ENCODE peak calls at places on chromosomes 1 and 21, in ten cellular contexts. One of them, this sample, is unnamed.

GRCh38 chr1:87612966-87613365 is 284.3 kb downstream of the LMO4 start:
- DNase-seq in IMR-90: no peak
- DNase-seq in lung: no peak
- DNase-seq in CD8-positive, alpha-beta T cell: no peak
- DNase-seq in brain microvascular endothelial cell: no peak
- DNase-seq in ovary: no peak
- DNase-seq in psoas muscle: no peak
- DNase-seq in lower lobe of right lung: no peak
- DNase-seq in gastrocnemius medialis: no peak
- DNase-seq in breast epithelium: no peak
- DNase-seq in this sample: no peak

GRCh38 chr1:172820759-172821158 is 161.9 kb downstream of the FASLG start:
- DNase-seq in IMR-90: peak
- DNase-seq in lung: no peak
- DNase-seq in CD8-positive, alpha-beta T cell: no peak
- DNase-seq in brain microvascular endothelial cell: no peak
- DNase-seq in ovary: no peak
- DNase-seq in psoas muscle: no peak
- DNase-seq in lower lobe of right lung: no peak
- DNase-seq in gastrocnemius medialis: no peak
- DNase-seq in breast epithelium: no peak
- DNase-seq in this sample: no peak

GRCh38 chr1:114216431-114217173 is 62.9 kb upstream of the SYT6 start:
- DNase-seq in IMR-90: no peak
- DNase-seq in lung: no peak
- DNase-seq in CD8-positive, alpha-beta T cell: no peak
- DNase-seq in brain microvascular endothelial cell: no peak
- DNase-seq in ovary: no peak
- DNase-seq in psoas muscle: no peak
- DNase-seq in lower lobe of right lung: no peak
- DNase-seq in gastrocnemius medialis: no peak
- DNase-seq in breast epithelium: no peak
- DNase-seq in this sample: no peak

GRCh38 chr1:119884700-119885099 is 11.6 kb downstream of the ADAM30 start:
- DNase-seq in IMR-90: peak
- DNase-seq in lung: no peak
- DNase-seq in CD8-positive, alpha-beta T cell: no peak
- DNase-seq in brain microvascular endothelial cell: no peak
- DNase-seq in ovary: no peak
- DNase-seq in psoas muscle: no peak
- DNase-seq in lower lobe of right lung: no peak
- DNase-seq in gastrocnemius medialis: no peak
- DNase-seq in breast epithelium: no peak
- DNase-seq in this sample: no peak

GRCh38 chr1:30678209-30678608 is 45.2 kb downstream of the MATN1 start:
- DNase-seq in IMR-90: no peak
- DNase-seq in lung: no peak
- DNase-seq in CD8-positive, alpha-beta T cell: no peak
- DNase-seq in brain microvascular endothelial cell: no peak
- DNase-seq in ovary: no peak
- DNase-seq in psoas muscle: no peak
- DNase-seq in lower lobe of right lung: no peak
- DNase-seq in gastrocnemius medialis: no peak
- DNase-seq in breast epithelium: no peak
- DNase-seq in this sample: no peak

GRCh38 chr21:35559128-35559831 is 501.0 kb downstream of the SETD4 start:
- DNase-seq in IMR-90: peak
- DNase-seq in lung: no peak
- DNase-seq in CD8-positive, alpha-beta T cell: no peak
- DNase-seq in brain microvascular endothelial cell: peak
- DNase-seq in ovary: no peak
- DNase-seq in psoas muscle: no peak
- DNase-seq in lower lobe of right lung: no peak
- DNase-seq in gastrocnemius medialis: no peak
- DNase-seq in breast epithelium: no peak
- DNase-seq in this sample: no peak

GRCh38 chr1:77978293-77978968 is 441 bp downstream of the FUBP1 start:
- DNase-seq in IMR-90: peak
- DNase-seq in lung: peak
- DNase-seq in CD8-positive, alpha-beta T cell: peak
- DNase-seq in brain microvascular endothelial cell: peak
- DNase-seq in ovary: no peak
- DNase-seq in psoas muscle: no peak
- DNase-seq in lower lobe of right lung: no peak
- DNase-seq in gastrocnemius medialis: peak
- DNase-seq in breast epithelium: peak
- DNase-seq in this sample: peak

GRCh38 chr1:200985481-200985880 is 38.0 kb downstream of the KIF21B start:
- DNase-seq in IMR-90: no peak
- DNase-seq in lung: no peak
- DNase-seq in CD8-positive, alpha-beta T cell: no peak
- DNase-seq in brain microvascular endothelial cell: no peak
- DNase-seq in ovary: no peak
- DNase-seq in psoas muscle: no peak
- DNase-seq in lower lobe of right lung: no peak
- DNase-seq in gastrocnemius medialis: no peak
- DNase-seq in breast epithelium: no peak
- DNase-seq in this sample: no peak

GRCh38 chr21:36757246-36757645 is 58.3 kb downstream of the SIM2 start:
- DNase-seq in IMR-90: no peak
- DNase-seq in lung: no peak
- DNase-seq in CD8-positive, alpha-beta T cell: no peak
- DNase-seq in brain microvascular endothelial cell: no peak
- DNase-seq in ovary: no peak
- DNase-seq in psoas muscle: no peak
- DNase-seq in lower lobe of right lung: no peak
- DNase-seq in gastrocnemius medialis: no peak
- DNase-seq in breast epithelium: no peak
- DNase-seq in this sample: no peak

GRCh38 chr1:228088586-228089498 is 6.3 kb downstream of the ARF1 start:
- DNase-seq in IMR-90: no peak
- DNase-seq in lung: no peak
- DNase-seq in CD8-positive, alpha-beta T cell: no peak
- DNase-seq in brain microvascular endothelial cell: no peak
- DNase-seq in ovary: peak
- DNase-seq in psoas muscle: peak
- DNase-seq in lower lobe of right lung: peak
- DNase-seq in gastrocnemius medialis: no peak
- DNase-seq in breast epithelium: peak
- DNase-seq in this sample: no peak

GRCh38 chr1:203650012-203650836 is 23.6 kb downstream of the ATP2B4 start:
- DNase-seq in IMR-90: peak
- DNase-seq in lung: peak
- DNase-seq in CD8-positive, alpha-beta T cell: peak
- DNase-seq in brain microvascular endothelial cell: no peak
- DNase-seq in ovary: peak
- DNase-seq in psoas muscle: peak
- DNase-seq in lower lobe of right lung: peak
- DNase-seq in gastrocnemius medialis: no peak
- DNase-seq in breast epithelium: peak
- DNase-seq in this sample: peak

GRCh38 chr1:54803761-54804470 is 2.8 kb upstream of the TTC22 start:
- DNase-seq in IMR-90: peak
- DNase-seq in lung: no peak
- DNase-seq in CD8-positive, alpha-beta T cell: peak
- DNase-seq in brain microvascular endothelial cell: no peak
- DNase-seq in ovary: peak
- DNase-seq in psoas muscle: peak
- DNase-seq in lower lobe of right lung: peak
- DNase-seq in gastrocnemius medialis: no peak
- DNase-seq in breast epithelium: no peak
- DNase-seq in this sample: no peak

GRCh38 chr1:14726606-14727005 is 128.1 kb downstream of the KAZN start:
- DNase-seq in IMR-90: no peak
- DNase-seq in lung: no peak
- DNase-seq in CD8-positive, alpha-beta T cell: no peak
- DNase-seq in brain microvascular endothelial cell: no peak
- DNase-seq in ovary: no peak
- DNase-seq in psoas muscle: no peak
- DNase-seq in lower lobe of right lung: no peak
- DNase-seq in gastrocnemius medialis: no peak
- DNase-seq in breast epithelium: no peak
- DNase-seq in this sample: no peak

DNA sequence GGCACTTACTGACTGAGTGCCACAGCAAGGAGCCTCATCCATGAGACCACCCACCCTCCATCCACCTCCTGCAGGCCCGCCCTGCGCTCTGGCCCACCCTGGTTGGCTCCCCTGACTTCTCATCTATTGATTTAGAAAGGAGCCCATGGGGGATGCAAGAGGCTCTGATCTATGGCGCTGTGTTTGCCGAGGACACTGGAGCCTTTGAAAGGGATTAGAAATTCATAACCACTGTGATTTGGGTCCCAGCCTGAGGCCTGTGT is 398.7 kb downstream of the PTPRU start:
- DNase-seq in IMR-90: no peak
- DNase-seq in lung: no peak
- DNase-seq in CD8-positive, alpha-beta T cell: no peak
- DNase-seq in brain microvascular endothelial cell: no peak
- DNase-seq in ovary: no peak
- DNase-seq in psoas muscle: no peak
- DNase-seq in lower lobe of right lung: no peak
- DNase-seq in gastrocnemius medialis: no peak
- DNase-seq in breast epithelium: peak
- DNase-seq in this sample: no peak
- H3K27ac ChIP-seq in IMR-90: no peak
- H3K27ac ChIP-seq in lung: no peak
- H3K27ac ChIP-seq in CD8-positive, alpha-beta T cell: no peak
- H3K27ac ChIP-seq in brain microvascular endothelial cell: no peak
- H3K27ac ChIP-seq in ovary: no peak
- H3K27ac ChIP-seq in psoas muscle: no peak
- H3K27ac ChIP-seq in lower lobe of right lung: no peak
- H3K27ac ChIP-seq in gastrocnemius medialis: no peak
- H3K27ac ChIP-seq in breast epithelium: no peak
- H3K27ac ChIP-seq in this sample: no peak

GRCh38 chr1:153536618-153537375 is 1.0 kb upstream of the S100A6 start:
- DNase-seq in IMR-90: no peak
- DNase-seq in lung: peak
- DNase-seq in CD8-positive, alpha-beta T cell: no peak
- DNase-seq in brain microvascular endothelial cell: no peak
- DNase-seq in ovary: peak
- DNase-seq in psoas muscle: no peak
- DNase-seq in lower lobe of right lung: peak
- DNase-seq in gastrocnemius medialis: no peak
- DNase-seq in breast epithelium: no peak
- DNase-seq in this sample: no peak
- H3K4me3 ChIP-seq in IMR-90: peak
- H3K4me3 ChIP-seq in lung: peak
- H3K4me3 ChIP-seq in CD8-positive, alpha-beta T cell: peak
- H3K4me3 ChIP-seq in brain microvascular endothelial cell: peak
- H3K4me3 ChIP-seq in ovary: peak
- H3K4me3 ChIP-seq in psoas muscle: peak
- H3K4me3 ChIP-seq in lower lobe of right lung: peak
- H3K4me3 ChIP-seq in gastrocnemius medialis: peak
- H3K4me3 ChIP-seq in breast epithelium: peak
- H3K4me3 ChIP-seq in this sample: peak

GRCh38 chr1:1787206-1787605 is 8.9 kb upstream of the NADK start:
- DNase-seq in IMR-90: no peak
- DNase-seq in lung: no peak
- DNase-seq in CD8-positive, alpha-beta T cell: no peak
- DNase-seq in brain microvascular endothelial cell: no peak
- DNase-seq in ovary: no peak
- DNase-seq in psoas muscle: no peak
- DNase-seq in lower lobe of right lung: peak
- DNase-seq in gastrocnemius medialis: no peak
- DNase-seq in breast epithelium: no peak
- DNase-seq in this sample: no peak

GRCh38 chr1:1784933-1785332 is 6.7 kb upstream of the NADK start:
- DNase-seq in IMR-90: no peak
- DNase-seq in lung: no peak
- DNase-seq in CD8-positive, alpha-beta T cell: no peak
- DNase-seq in brain microvascular endothelial cell: no peak
- DNase-seq in ovary: no peak
- DNase-seq in psoas muscle: no peak
- DNase-seq in lower lobe of right lung: peak
- DNase-seq in gastrocnemius medialis: no peak
- DNase-seq in breast epithelium: no peak
- DNase-seq in this sample: no peak

GRCh38 chr1:1785666-1786065 is 7.4 kb upstream of the NADK start:
- DNase-seq in IMR-90: no peak
- DNase-seq in lung: no peak
- DNase-seq in CD8-positive, alpha-beta T cell: no peak
- DNase-seq in brain microvascular endothelial cell: no peak
- DNase-seq in ovary: no peak
- DNase-seq in psoas muscle: no peak
- DNase-seq in lower lobe of right lung: peak
- DNase-seq in gastrocnemius medialis: no peak
- DNase-seq in breast epithelium: no peak
- DNase-seq in this sample: no peak

GRCh38 chr1:1788646-1789431 is 10.6 kb upstream of the NADK start:
- DNase-seq in IMR-90: peak
- DNase-seq in lung: no peak
- DNase-seq in CD8-positive, alpha-beta T cell: no peak
- DNase-seq in brain microvascular endothelial cell: no peak
- DNase-seq in ovary: no peak
- DNase-seq in psoas muscle: no peak
- DNase-seq in lower lobe of right lung: peak
- DNase-seq in gastrocnemius medialis: no peak
- DNase-seq in breast epithelium: no peak
- DNase-seq in this sample: no peak

GRCh38 chr1:1788136-1788535 is 9.9 kb upstream of the NADK start:
- DNase-seq in IMR-90: no peak
- DNase-seq in lung: no peak
- DNase-seq in CD8-positive, alpha-beta T cell: no peak
- DNase-seq in brain microvascular endothelial cell: no peak
- DNase-seq in ovary: no peak
- DNase-seq in psoas muscle: no peak
- DNase-seq in lower lobe of right lung: peak
- DNase-seq in gastrocnemius medialis: no peak
- DNase-seq in breast epithelium: no peak
- DNase-seq in this sample: no peak
- H3K27ac ChIP-seq in IMR-90: no peak
- H3K27ac ChIP-seq in lung: no peak
- H3K27ac ChIP-seq in CD8-positive, alpha-beta T cell: no peak
- H3K27ac ChIP-seq in brain microvascular endothelial cell: no peak
- H3K27ac ChIP-seq in ovary: no peak
- H3K27ac ChIP-seq in psoas muscle: no peak
- H3K27ac ChIP-seq in lower lobe of right lung: no peak
- H3K27ac ChIP-seq in gastrocnemius medialis: no peak
- H3K27ac ChIP-seq in breast epithelium: peak
- H3K27ac ChIP-seq in this sample: no peak

DNA sequence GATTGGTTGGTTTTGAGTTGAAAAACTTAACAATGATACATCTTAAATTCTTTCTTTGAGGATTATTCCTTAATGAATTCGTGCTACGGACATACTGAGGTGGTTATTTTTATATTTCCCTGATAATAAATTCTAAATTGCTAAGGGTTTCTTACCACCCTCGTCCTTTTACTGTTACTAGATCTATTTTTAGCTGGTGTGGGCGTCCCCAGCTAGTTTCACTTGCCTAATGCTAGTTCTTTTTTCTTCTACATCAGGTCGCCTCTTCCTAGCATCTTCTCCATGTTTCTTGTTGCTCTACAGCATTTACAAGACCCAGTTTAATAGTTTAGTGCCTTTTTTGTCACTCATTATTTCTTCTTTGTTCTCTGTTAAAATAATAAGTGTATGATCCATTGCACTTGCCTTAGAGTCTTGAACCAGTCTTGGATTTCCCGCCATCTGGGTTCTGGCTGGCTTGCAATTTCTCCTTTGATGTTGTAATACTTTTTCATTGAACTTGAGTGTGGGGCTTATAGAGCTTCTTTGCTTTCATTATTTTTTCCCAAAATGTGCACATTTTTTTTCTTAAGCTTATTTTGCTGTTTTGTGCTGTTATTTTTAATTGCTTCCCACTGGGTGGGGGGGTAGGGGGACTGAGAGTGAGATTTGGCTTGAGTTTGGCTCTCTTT is 677 bp upstream of the HSD11B1 start:
- DNase-seq in IMR-90: no peak
- DNase-seq in lung: no peak
- DNase-seq in CD8-positive, alpha-beta T cell: no peak
- DNase-seq in brain microvascular endothelial cell: no peak
- DNase-seq in ovary: no peak
- DNase-seq in psoas muscle: no peak
- DNase-seq in lower lobe of right lung: no peak
- DNase-seq in gastrocnemius medialis: no peak
- DNase-seq in breast epithelium: no peak
- DNase-seq in this sample: no peak
- H3K4me3 ChIP-seq in IMR-90: no peak
- H3K4me3 ChIP-seq in lung: no peak
- H3K4me3 ChIP-seq in CD8-positive, alpha-beta T cell: no peak
- H3K4me3 ChIP-seq in brain microvascular endothelial cell: no peak
- H3K4me3 ChIP-seq in ovary: no peak
- H3K4me3 ChIP-seq in psoas muscle: no peak
- H3K4me3 ChIP-seq in lower lobe of right lung: no peak
- H3K4me3 ChIP-seq in gastrocnemius medialis: no peak
- H3K4me3 ChIP-seq in breast epithelium: no peak
- H3K4me3 ChIP-seq in this sample: no peak

This sample was measured in CD4-positive, CD25-positive, alpha-beta regulatory T cell.